ENCODE peak calls at places on chromosome 13, in eight cellular contexts. K is ELR; G is pons; O is NCI-H1092 treated with DMSO at 0.1 percent for 48 hours; L is breast epithelium; H is stimulated activated CD4-positive, alpha-beta T cell treated with anti-CD3 and anti-CD28 coated beads, Interleukin-15, amount 100 ng/mL, for 1 hour; N is HFF-Myc; X is activated CD4-positive, alpha-beta T cell treated with anti-CD3 and anti-CD28 coated beads, Interleukin-2, amount 50 U/mL, for 1 hour. I is an unnamed sample.

GRCh38 chr13:32746474-32746873 is 160.2 kb downstream of the PDS5B start:
- DNase-seq in K (no peak), G (no peak), O (no peak), L (no peak), H (no peak), N (no peak), X (no peak), I (peak; percentile 85)

GRCh38 chr13:111204438-111205177 is 89.5 kb downstream of the ARHGEF7 start:
- DNase-seq in K (peak; percentile 58), G (no peak), O (no peak), L (no peak), H (no peak), N (no peak), X (no peak), I (no peak)

GRCh38 chr13:62627226-62627625 is 1211.6 kb upstream of the PCDH20 start:
- DNase-seq in K (no peak), G (no peak), O (no peak), L (no peak), H (no peak), N (no peak), X (no peak), I (no peak)

GRCh38 chr13:25137624-25137892 is 34.5 kb downstream of the AMER2 start:
- DNase-seq in K (no peak), G (no peak), O (no peak), L (no peak), H (no peak), N (no peak), X (no peak), I (no peak)

GRCh38 chr13:19345916-19346422 is 164.3 kb upstream of the TUBA3C start:
- DNase-seq in K (no peak), G (no peak), O (no peak), L (no peak), H (no peak), N (no peak), X (no peak), I (no peak)

GRCh38 chr13:51585234-51585672 is 991 bp downstream of the WDFY2 start:
- DNase-seq in K (peak; percentile 38), G (peak; percentile 72), O (peak; percentile 28), L (no peak), H (no peak), N (no peak), X (no peak), I (no peak)

GRCh38 chr13:102800145-102801041 is 1.5 kb downstream of the BIVM start:
- DNase-seq in K (peak; percentile 85), G (peak; percentile 74), O (peak; percentile 82), L (peak; percentile 63), H (peak; percentile 78), N (peak; percentile 25), X (peak; percentile 81), I (no peak)

GRCh38 chr13:98225036-98225940 is 48.2 kb upstream of the RNF113B start:
- DNase-seq in K (no peak), G (peak; percentile 42), O (no peak), L (no peak), H (no peak), N (no peak), X (no peak), I (no peak)

I was measured in non-pigmented ciliary epithelial cell.